ENCODE peak calls at places on chromosomes 6 and 20, in nine cellular contexts. H is BE2C, P is ascending aorta, L is H1, O is left ventricle myocardium inferior, J is right lobe of liver, U is body of pancreas, G is neuronal stem cell, M is astrocyte. T is an unnamed sample. For H3K9me3 and H3K4me1, the result is how much of the 10 kb centered on the place peaks cover.

GRCh38 chr6:125570546-125570945 is 178.9 kb upstream of the HEY2 start:
- DNase-seq in P (no peak), M (peak), H (no peak), J (no peak), O (no peak), G (no peak), L (no peak), U (no peak), T (no peak)

GRCh38 chr6:125267806-125268523 is 33.8 kb downstream of the HDDC2 start:
- DNase-seq in L (no peak), M (no peak), J (no peak), O (no peak), U (peak), H (peak), G (no peak), P (no peak), T (no peak)

GRCh38 chr20:32018269-32019155 is 8.3 kb downstream of the CCM2L start:
- DNase-seq in P (no peak), H (peak), O (peak), M (no peak), U (peak), L (peak), J (peak), G (peak), T (peak)

GRCh38 chr6:40713002-40713719 is 126.0 kb upstream of the LRFN2 start:
- DNase-seq in O (no peak), G (no peak), L (no peak), J (no peak), P (no peak), H (no peak), M (no peak), U (no peak), T (no peak)

GRCh38 chr6:47135772-47136171 is 93.6 kb upstream of the ADGRF1 start:
- DNase-seq in U (no peak), G (no peak), M (peak), P (no peak), L (no peak), J (no peak), H (no peak), O (no peak), T (no peak)

GRCh38 chr20:49687595-49688567 is 25.8 kb downstream of the B4GALT5 start:
- DNase-seq in L (no peak), P (no peak), G (peak), M (no peak), J (no peak), H (no peak), U (no peak), O (no peak), T (no peak)

GRCh38 chr6:29751480-29751879 is 28.2 kb downstream of the HLA-F start:
- DNase-seq in L (no peak), P (no peak), M (no peak), U (no peak), G (no peak), J (no peak), O (no peak), H (no peak), T (no peak)

GRCh38 chr6:81995548-81996289 is 243.2 kb upstream of the TENT5A start:
- DNase-seq in H (no peak), J (no peak), M (peak), L (no peak), G (no peak), O (no peak), P (no peak), U (no peak), T (no peak)

GRCh38 chr6:87879144-87879861 is 168.3 kb upstream of the SPACA1 start:
- DNase-seq in J (no peak), L (no peak), G (no peak), U (no peak), H (no peak), M (no peak), P (no peak), O (no peak), T (no peak)

GRCh38 chr20:25280051-25280573 is 32.2 kb downstream of the PYGB start:
- DNase-seq in O (peak), G (no peak), U (peak), H (peak), P (peak), M (no peak), L (peak), J (peak), T (peak)

GRCh38 chr20:34553366-34553867 is 5.1 kb upstream of the MAP1LC3A start:
- DNase-seq in O (no peak), H (no peak), J (peak), L (no peak), M (no peak), G (no peak), P (no peak), U (peak), T (no peak)

GRCh38 chr6:5583528-5583927 is 322.2 kb downstream of the FARS2 start:
- DNase-seq in J (no peak), P (no peak), M (no peak), H (no peak), O (no peak), U (no peak), L (no peak), G (no peak), T (no peak)

GRCh38 chr6:97586344-97586743 is 303.3 kb upstream of the MMS22L start:
- DNase-seq in G (peak), L (no peak), O (no peak), M (peak), P (no peak), J (no peak), U (no peak), H (peak), T (no peak)

GRCh38 chr6:139927236-139927635 is 552.8 kb upstream of the CITED2 start:
- DNase-seq in G (no peak), L (no peak), M (peak), P (no peak), H (no peak), J (no peak), O (no peak), U (no peak), T (no peak)

GRCh38 chr20:12394786-12395185 is 477.1 kb downstream of the BTBD3 start:
- DNase-seq in G (no peak), L (no peak), U (peak), P (no peak), H (peak), M (no peak), J (no peak), O (no peak), T (no peak)

GRCh38 chr6:593139-593906 is 63.6 kb downstream of the HUS1B start:
- DNase-seq in O (no peak), H (peak), U (peak), M (peak), L (no peak), J (no peak), P (no peak), G (peak), T (peak)

GRCh38 chr6:103675807-103676406 is 1183.8 kb downstream of the HACE1 start:
- DNase-seq in O (no peak), G (no peak), U (no peak), P (no peak), J (no peak), L (no peak), M (no peak), H (no peak), T (no peak)

GRCh38 chr6:161301338-161301737 is 27.5 kb upstream of the AGPAT4 start:
- DNase-seq in U (no peak), G (no peak), M (peak), J (no peak), H (no peak), O (peak), L (no peak), P (no peak), T (no peak)

GRCh38 chr6:27448456-27448855 is 24.4 kb downstream of the ZNF184 start:
- DNase-seq in L (no peak), G (no peak), O (no peak), U (no peak), M (no peak), H (no peak), P (no peak), J (no peak), T (no peak)

GRCh38 chr6:27452496-27452897 is 20.4 kb downstream of the ZNF184 start:
- DNase-seq in L (no peak), J (no peak), P (no peak), O (no peak), H (no peak), M (no peak), G (no peak), U (no peak), T (no peak)

GRCh38 chr6:27451660-27452390 is 21.1 kb downstream of the ZNF184 start:
- DNase-seq in P (no peak), H (no peak), L (no peak), U (no peak), O (no peak), M (no peak), J (no peak), G (no peak), T (no peak)
- H3K9me3 ChIP-seq in P (half or more), H (under half), L (half or more), U (under half), O (half or more), M (half or more), J (under half), G (half or more), T (under half)

GRCh38 chr6:35036828-35037095 is 104.4 kb downstream of the TCP11 start:
- DNase-seq in J (no peak), H (no peak), P (no peak), G (no peak), U (no peak), L (no peak), O (no peak), M (no peak), T (no peak)

GRCh38 chr6:35037289-35038038 is 103.7 kb downstream of the TCP11 start:
- DNase-seq in O (no peak), J (no peak), H (no peak), M (no peak), G (no peak), L (no peak), U (no peak), P (no peak), T (no peak)

GRCh38 chr6:35040398-35040797 is 100.7 kb downstream of the TCP11 start:
- DNase-seq in P (no peak), U (no peak), L (no peak), O (no peak), J (no peak), H (no peak), G (no peak), M (no peak), T (no peak)

GRCh38 chr6:35036059-35036827 is 104.9 kb downstream of the TCP11 start:
- DNase-seq in U (no peak), J (no peak), M (no peak), G (no peak), H (no peak), L (no peak), P (no peak), O (no peak), T (no peak)

GRCh38 chr6:35038076-35038475 is 103.1 kb downstream of the TCP11 start:
- DNase-seq in U (no peak), M (no peak), J (no peak), G (no peak), H (no peak), O (no peak), P (no peak), L (no peak), T (no peak)
- H3K4me1 ChIP-seq in U (under half), M (under half), J (under half), G (under half), H (under half), O (half or more), P (half or more), L (under half), T (half or more)

GRCh38 chr20:16129411-16129810 is 443.8 kb downstream of the KIF16B start:
- DNase-seq in P (no peak), H (no peak), M (no peak), J (no peak), G (no peak), L (no peak), U (no peak), O (no peak), T (no peak)

GRCh38 chr20:16135630-16136029 is 437.6 kb downstream of the KIF16B start:
- DNase-seq in J (no peak), U (no peak), O (no peak), L (no peak), M (no peak), H (no peak), P (no peak), G (no peak), T (no peak)

GRCh38 chr20:16128538-16129106 is 444.6 kb downstream of the KIF16B start:
- DNase-seq in P (no peak), G (no peak), O (no peak), J (no peak), L (no peak), H (no peak), U (no peak), M (no peak), T (no peak)

DNA sequence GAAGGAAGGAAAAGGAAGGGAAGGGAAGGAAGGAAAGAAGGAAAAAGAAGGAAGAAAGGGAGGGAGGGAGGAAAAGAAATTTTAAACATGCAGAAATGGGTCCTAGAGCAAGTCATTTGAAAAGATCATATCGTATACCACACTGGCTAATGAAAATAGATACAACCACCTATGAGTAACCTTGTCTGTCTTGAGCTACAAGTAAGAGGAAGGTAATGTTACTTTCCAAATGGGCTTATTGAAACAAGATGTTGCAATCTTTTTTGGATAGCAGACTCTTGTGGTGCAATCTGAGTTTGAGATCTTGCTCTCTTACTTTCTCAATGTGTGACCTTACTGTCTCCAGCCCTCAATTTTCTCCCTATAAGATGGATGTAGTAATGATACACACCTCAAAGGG is 440.8 kb downstream of the KIF16B start:
- DNase-seq in O (no peak), G (no peak), H (no peak), J (no peak), U (no peak), L (no peak), M (no peak), P (no peak), T (no peak)
- H3K9me3 ChIP-seq in O (under half), G (under half), H (under half), J (under half), U (under half), L (under half), M (under half), P (under half), T (under half)

DNA sequence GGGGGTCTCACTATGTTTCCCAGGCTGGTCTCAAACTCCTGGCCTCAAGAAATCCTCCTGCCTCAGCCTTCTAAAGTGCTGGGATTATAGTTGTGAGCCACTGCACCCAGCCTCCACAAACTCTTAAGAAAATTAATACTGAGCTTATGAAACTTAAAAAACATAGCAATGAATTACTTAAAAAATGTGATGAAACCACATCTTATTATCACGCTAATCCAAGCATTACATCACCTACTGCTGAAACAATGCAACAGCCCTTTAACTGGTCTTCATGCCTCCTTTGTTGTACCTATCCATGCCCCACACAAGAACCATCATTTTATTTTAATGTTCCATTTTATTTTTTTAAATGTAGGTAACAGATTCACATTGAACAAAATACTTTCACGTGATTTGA is 24.9 kb downstream of the SESN1 start:
- DNase-seq in U (no peak), H (no peak), P (no peak), M (no peak), J (no peak), O (no peak), L (no peak), G (no peak), T (no peak)
- H3K4me1 ChIP-seq in U (under half), H (under half), P (under half), M (under half), J (under half), O (half or more), L (under half), G (under half), T (under half)

GRCh38 chr6:164554700-164555479 is 754.5 kb downstream of the C6orf118 start:
- DNase-seq in G (no peak), P (no peak), J (no peak), U (no peak), M (no peak), L (no peak), H (no peak), O (no peak), T (no peak)
- H3K9me3 ChIP-seq in G (under half), P (under half), J (under half), U (under half), M (under half), L (under half), H (under half), O (under half), T (under half)

GRCh38 chr20:63847374-63848002 is 13.8 kb upstream of the ABHD16B start:
- DNase-seq in L (peak), H (no peak), J (no peak), G (no peak), O (no peak), U (no peak), P (no peak), M (no peak), T (no peak)

GRCh38 chr20:63844384-63845025 is 13.4 kb upstream of the ZBTB46 start:
- DNase-seq in H (no peak), L (no peak), O (no peak), M (no peak), J (no peak), U (no peak), G (no peak), P (no peak), T (no peak)

GRCh38 chr20:63846938-63847373 is 14.3 kb upstream of the ABHD16B start:
- DNase-seq in J (no peak), P (no peak), G (no peak), H (no peak), O (no peak), M (no peak), U (no peak), L (no peak), T (no peak)

GRCh38 chr20:63848003-63848911 is 13.0 kb upstream of the ABHD16B start:
- DNase-seq in U (no peak), O (no peak), G (no peak), L (peak), P (no peak), H (no peak), J (no peak), M (no peak), T (no peak)

GRCh38 chr20:63846128-63846771 is 15.0 kb upstream of the ABHD16B start:
- DNase-seq in J (peak), M (no peak), H (peak), G (no peak), U (no peak), P (no peak), O (peak), L (peak), T (no peak)
- H3K4me1 ChIP-seq in J (under half), M (under half), H (under half), G (under half), U (under half), P (under half), O (half or more), L (under half), T (under half)

GRCh38 chr6:28737750-28738395 is 185.9 kb downstream of the TRIM27 start:
- DNase-seq in U (no peak), O (no peak), H (no peak), M (no peak), P (no peak), L (no peak), J (no peak), G (no peak), T (no peak)
- H3K9me3 ChIP-seq in U (under half), O (under half), H (under half), M (under half), P (under half), L (under half), J (under half), G (under half), T (under half)

GRCh38 chr6:138773177-138774091 is at the start of gene CCDC28A:
- DNase-seq in G (peak), H (peak), O (peak), J (peak), U (peak), P (peak), M (peak), L (peak), T (peak)

GRCh38 chr6:138774370-138774769 is 801 bp downstream of the CCDC28A start:
- DNase-seq in U (no peak), G (no peak), L (no peak), M (no peak), H (no peak), O (no peak), J (no peak), P (no peak), T (no peak)

GRCh38 chr6:138782243-138782642 is 8.7 kb downstream of the CCDC28A start:
- DNase-seq in L (no peak), H (no peak), G (no peak), O (no peak), P (no peak), M (no peak), J (no peak), U (no peak), T (no peak)

GRCh38 chr6:138776659-138777058 is 3.1 kb downstream of the CCDC28A start:
- DNase-seq in G (no peak), U (no peak), O (no peak), H (no peak), J (no peak), P (no peak), M (no peak), L (no peak), T (no peak)

DNA sequence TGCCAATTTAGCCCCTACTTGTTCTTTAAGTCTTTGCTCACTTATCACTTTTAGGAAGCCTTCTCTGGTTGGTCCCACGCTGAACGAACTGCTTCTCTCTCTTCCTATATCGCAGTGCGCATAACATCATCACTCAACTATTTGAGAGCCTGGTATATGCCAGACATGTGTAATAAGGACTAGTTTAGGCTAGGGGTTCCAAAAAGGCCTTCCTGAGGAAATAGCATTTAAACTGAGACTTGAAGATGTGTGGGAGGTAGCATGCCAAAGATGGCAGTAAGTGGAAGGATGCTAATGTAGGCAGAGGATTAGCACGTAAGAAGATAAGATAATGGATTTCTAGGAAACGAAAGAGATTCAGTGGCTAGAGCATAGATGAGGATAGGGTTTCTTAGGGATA is 4.8 kb downstream of the CCDC28A start:
- DNase-seq in M (no peak), H (no peak), P (no peak), G (no peak), U (no peak), J (no peak), O (no peak), L (no peak), T (no peak)
- H3K4me1 ChIP-seq in M (under half), H (under half), P (under half), G (under half), U (under half), J (under half), O (under half), L (under half), T (under half)

GRCh38 chr6:154459513-154459912 is 51.0 kb downstream of the CNKSR3 start:
- DNase-seq in O (no peak), P (no peak), L (no peak), G (no peak), J (no peak), H (no peak), U (no peak), M (no peak), T (no peak)

GRCh38 chr6:154460306-154461071 is 50.0 kb downstream of the CNKSR3 start:
- DNase-seq in H (no peak), P (no peak), L (no peak), M (peak), U (no peak), O (no peak), G (no peak), J (no peak), T (no peak)

GRCh38 chr6:154458565-154459475 is 51.7 kb downstream of the CNKSR3 start:
- DNase-seq in M (peak), J (no peak), U (no peak), O (no peak), H (peak), L (no peak), P (no peak), G (no peak), T (no peak)

GRCh38 chr6:154457046-154457713 is 53.3 kb downstream of the CNKSR3 start:
- DNase-seq in J (no peak), P (no peak), O (no peak), M (peak), G (no peak), H (no peak), L (no peak), U (no peak), T (no peak)

DNA sequence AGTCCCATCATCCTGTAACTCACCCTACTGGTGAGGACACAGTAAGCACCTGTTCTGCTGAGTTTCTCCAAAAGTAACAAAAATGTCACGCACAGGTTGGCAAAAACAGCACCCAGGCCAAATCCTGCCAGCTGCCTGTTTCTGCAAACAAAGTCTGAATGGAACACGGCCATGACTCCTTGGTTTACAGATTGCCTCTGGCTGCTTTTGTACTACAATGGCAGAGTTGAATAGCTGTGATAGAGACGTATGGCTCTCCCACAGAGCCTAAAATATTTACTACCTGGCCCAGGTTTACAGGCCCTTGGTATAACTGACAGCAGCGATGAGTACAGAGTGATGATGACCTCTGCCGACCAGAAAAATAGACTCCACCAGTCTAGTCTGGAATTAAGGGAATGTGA is 52.6 kb downstream of the CNKSR3 start:
- DNase-seq in U (peak), P (no peak), H (no peak), J (peak), M (no peak), G (no peak), L (no peak), O (no peak), T (no peak)
- H3K9me3 ChIP-seq in U (under half), P (under half), H (under half), J (under half), M (under half), G (under half), L (under half), O (under half), T (under half)